ENCODE peak calls at places on chromosomes 3 and 15, in seven cellular contexts. One of them, this sample, is unnamed.
A peak's percentile ranks its signal among the peaks of the same experiment; 100 is the strongest.

GRCh38 chr15:62486041-62486440 is 321.0 kb upstream of the C2CD4B start:
- DNase-seq in stimulated activated CD4-positive, alpha-beta T cell treated with anti-CD3 and anti-CD28 coated beads, Interleukin-15, amount 100 ng/mL, for 24 hours: no peak
- DNase-seq in skeletal muscle cell: no peak
- DNase-seq in T-helper 9 cell: no peak
- DNase-seq in progenitor cell of endocrine pancreas: no peak
- DNase-seq in hepatocyte: no peak
- DNase-seq in activated naive CD4-positive, alpha-beta T cell: no peak
- DNase-seq in this sample: no peak

GRCh38 chr15:25535866-25536265 is 97.0 kb upstream of the UBE3A start:
- DNase-seq in progenitor cell of endocrine pancreas: no peak
- DNase-seq in stimulated activated CD4-positive, alpha-beta T cell treated with anti-CD3 and anti-CD28 coated beads, Interleukin-15, amount 100 ng/mL, for 24 hours: no peak
- DNase-seq in activated naive CD4-positive, alpha-beta T cell: no peak
- DNase-seq in skeletal muscle cell: no peak
- DNase-seq in T-helper 9 cell: no peak
- DNase-seq in hepatocyte: no peak
- DNase-seq in this sample: no peak

GRCh38 chr3:178558637-178559036 is 22.4 kb downstream of the KCNMB2 start:
- DNase-seq in skeletal muscle cell: no peak
- DNase-seq in T-helper 9 cell: no peak
- DNase-seq in progenitor cell of endocrine pancreas: no peak
- DNase-seq in hepatocyte: no peak
- DNase-seq in activated naive CD4-positive, alpha-beta T cell: no peak
- DNase-seq in stimulated activated CD4-positive, alpha-beta T cell treated with anti-CD3 and anti-CD28 coated beads, Interleukin-15, amount 100 ng/mL, for 24 hours: no peak
- DNase-seq in this sample: no peak

GRCh38 chr15:98530570-98530969 is 117.8 kb upstream of the IGF1R start:
- DNase-seq in T-helper 9 cell: no peak
- DNase-seq in hepatocyte: no peak
- DNase-seq in activated naive CD4-positive, alpha-beta T cell: no peak
- DNase-seq in skeletal muscle cell: no peak
- DNase-seq in progenitor cell of endocrine pancreas: no peak
- DNase-seq in stimulated activated CD4-positive, alpha-beta T cell treated with anti-CD3 and anti-CD28 coated beads, Interleukin-15, amount 100 ng/mL, for 24 hours: peak; percentile 9
- DNase-seq in this sample: no peak

GRCh38 chr3:186489507-186489906 is 54.7 kb downstream of the CRYGS start:
- DNase-seq in hepatocyte: no peak
- DNase-seq in progenitor cell of endocrine pancreas: no peak
- DNase-seq in T-helper 9 cell: no peak
- DNase-seq in activated naive CD4-positive, alpha-beta T cell: no peak
- DNase-seq in skeletal muscle cell: no peak
- DNase-seq in stimulated activated CD4-positive, alpha-beta T cell treated with anti-CD3 and anti-CD28 coated beads, Interleukin-15, amount 100 ng/mL, for 24 hours: no peak
- DNase-seq in this sample: no peak

GRCh38 chr3:157592769-157593168 is 89.6 kb upstream of the VEPH1 start:
- DNase-seq in T-helper 9 cell: no peak
- DNase-seq in skeletal muscle cell: no peak
- DNase-seq in activated naive CD4-positive, alpha-beta T cell: no peak
- DNase-seq in stimulated activated CD4-positive, alpha-beta T cell treated with anti-CD3 and anti-CD28 coated beads, Interleukin-15, amount 100 ng/mL, for 24 hours: no peak
- DNase-seq in hepatocyte: no peak
- DNase-seq in progenitor cell of endocrine pancreas: no peak
- DNase-seq in this sample: no peak

GRCh38 chr3:128318275-128318920 is 148.3 kb downstream of the DNAJB8 start:
- DNase-seq in activated naive CD4-positive, alpha-beta T cell: no peak
- DNase-seq in T-helper 9 cell: no peak
- DNase-seq in hepatocyte: no peak
- DNase-seq in stimulated activated CD4-positive, alpha-beta T cell treated with anti-CD3 and anti-CD28 coated beads, Interleukin-15, amount 100 ng/mL, for 24 hours: no peak
- DNase-seq in progenitor cell of endocrine pancreas: peak; percentile 6
- DNase-seq in skeletal muscle cell: no peak
- DNase-seq in this sample: no peak

GRCh38 chr3:47578119-47578630 is 490 bp downstream of the CSPG5 start:
- DNase-seq in hepatocyte: peak; percentile 44
- DNase-seq in stimulated activated CD4-positive, alpha-beta T cell treated with anti-CD3 and anti-CD28 coated beads, Interleukin-15, amount 100 ng/mL, for 24 hours: peak; percentile 48
- DNase-seq in T-helper 9 cell: peak; percentile 27
- DNase-seq in progenitor cell of endocrine pancreas: peak; percentile 17
- DNase-seq in skeletal muscle cell: no peak
- DNase-seq in activated naive CD4-positive, alpha-beta T cell: peak; percentile 42
- DNase-seq in this sample: no peak

GRCh38 chr15:78097667-78098066 is 5.3 kb downstream of the SH2D7 start:
- DNase-seq in stimulated activated CD4-positive, alpha-beta T cell treated with anti-CD3 and anti-CD28 coated beads, Interleukin-15, amount 100 ng/mL, for 24 hours: no peak
- DNase-seq in hepatocyte: no peak
- DNase-seq in activated naive CD4-positive, alpha-beta T cell: no peak
- DNase-seq in progenitor cell of endocrine pancreas: no peak
- DNase-seq in skeletal muscle cell: no peak
- DNase-seq in T-helper 9 cell: no peak
- DNase-seq in this sample: no peak

GRCh38 chr3:98623572-98624280 is 30.3 kb upstream of the CPOX start:
- DNase-seq in progenitor cell of endocrine pancreas: no peak
- DNase-seq in activated naive CD4-positive, alpha-beta T cell: no peak
- DNase-seq in skeletal muscle cell: no peak
- DNase-seq in stimulated activated CD4-positive, alpha-beta T cell treated with anti-CD3 and anti-CD28 coated beads, Interleukin-15, amount 100 ng/mL, for 24 hours: no peak
- DNase-seq in T-helper 9 cell: no peak
- DNase-seq in hepatocyte: no peak
- DNase-seq in this sample: no peak

GRCh38 chr15:66923438-66923881 is 141.9 kb upstream of the SMAD3 start:
- DNase-seq in skeletal muscle cell: no peak
- DNase-seq in progenitor cell of endocrine pancreas: no peak
- DNase-seq in stimulated activated CD4-positive, alpha-beta T cell treated with anti-CD3 and anti-CD28 coated beads, Interleukin-15, amount 100 ng/mL, for 24 hours: peak; percentile 63
- DNase-seq in T-helper 9 cell: no peak
- DNase-seq in hepatocyte: peak; percentile 54
- DNase-seq in activated naive CD4-positive, alpha-beta T cell: peak; percentile 7
- DNase-seq in this sample: no peak

GRCh38 chr3:33152363-33153360 is 38.8 kb downstream of the CRTAP start:
- DNase-seq in T-helper 9 cell: no peak
- DNase-seq in skeletal muscle cell: no peak
- DNase-seq in activated naive CD4-positive, alpha-beta T cell: no peak
- DNase-seq in stimulated activated CD4-positive, alpha-beta T cell treated with anti-CD3 and anti-CD28 coated beads, Interleukin-15, amount 100 ng/mL, for 24 hours: no peak
- DNase-seq in hepatocyte: no peak
- DNase-seq in progenitor cell of endocrine pancreas: no peak
- DNase-seq in this sample: peak; percentile 19

GRCh38 chr15:52657338-52657737 is 21.9 kb downstream of the ATOSA start:
- DNase-seq in skeletal muscle cell: peak; percentile 60
- DNase-seq in progenitor cell of endocrine pancreas: no peak
- DNase-seq in T-helper 9 cell: no peak
- DNase-seq in stimulated activated CD4-positive, alpha-beta T cell treated with anti-CD3 and anti-CD28 coated beads, Interleukin-15, amount 100 ng/mL, for 24 hours: no peak
- DNase-seq in hepatocyte: no peak
- DNase-seq in activated naive CD4-positive, alpha-beta T cell: no peak
- DNase-seq in this sample: no peak

GRCh38 chr15:74337607-74338211 is 29.7 kb downstream of the CYP11A1 start:
- DNase-seq in T-helper 9 cell: no peak
- DNase-seq in activated naive CD4-positive, alpha-beta T cell: no peak
- DNase-seq in hepatocyte: no peak
- DNase-seq in stimulated activated CD4-positive, alpha-beta T cell treated with anti-CD3 and anti-CD28 coated beads, Interleukin-15, amount 100 ng/mL, for 24 hours: no peak
- DNase-seq in progenitor cell of endocrine pancreas: no peak
- DNase-seq in skeletal muscle cell: no peak
- DNase-seq in this sample: no peak

GRCh38 chr15:55526559-55527036 is 18.6 kb upstream of the DNAAF4 start:
- DNase-seq in T-helper 9 cell: no peak
- DNase-seq in stimulated activated CD4-positive, alpha-beta T cell treated with anti-CD3 and anti-CD28 coated beads, Interleukin-15, amount 100 ng/mL, for 24 hours: peak; percentile 32
- DNase-seq in hepatocyte: peak; percentile 46
- DNase-seq in skeletal muscle cell: peak; percentile 13
- DNase-seq in progenitor cell of endocrine pancreas: no peak
- DNase-seq in activated naive CD4-positive, alpha-beta T cell: no peak
- DNase-seq in this sample: no peak

GRCh38 chr3:160883373-160883772 is 127.3 kb downstream of the PPM1L start:
- DNase-seq in hepatocyte: no peak
- DNase-seq in activated naive CD4-positive, alpha-beta T cell: no peak
- DNase-seq in skeletal muscle cell: no peak
- DNase-seq in T-helper 9 cell: no peak
- DNase-seq in stimulated activated CD4-positive, alpha-beta T cell treated with anti-CD3 and anti-CD28 coated beads, Interleukin-15, amount 100 ng/mL, for 24 hours: no peak
- DNase-seq in progenitor cell of endocrine pancreas: no peak
- DNase-seq in this sample: no peak

GRCh38 chr3:113287818-113288648 is 76.7 kb downstream of the BOC start:
- DNase-seq in stimulated activated CD4-positive, alpha-beta T cell treated with anti-CD3 and anti-CD28 coated beads, Interleukin-15, amount 100 ng/mL, for 24 hours: peak; percentile 63
- DNase-seq in T-helper 9 cell: peak; percentile 16
- DNase-seq in progenitor cell of endocrine pancreas: peak; percentile 43
- DNase-seq in hepatocyte: peak; percentile 77
- DNase-seq in activated naive CD4-positive, alpha-beta T cell: peak; percentile 3
- DNase-seq in skeletal muscle cell: no peak
- DNase-seq in this sample: no peak

GRCh38 chr3:47405820-47406761 is 25.3 kb downstream of the PTPN23 start:
- DNase-seq in activated naive CD4-positive, alpha-beta T cell: no peak
- DNase-seq in hepatocyte: no peak
- DNase-seq in T-helper 9 cell: no peak
- DNase-seq in progenitor cell of endocrine pancreas: no peak
- DNase-seq in skeletal muscle cell: no peak
- DNase-seq in stimulated activated CD4-positive, alpha-beta T cell treated with anti-CD3 and anti-CD28 coated beads, Interleukin-15, amount 100 ng/mL, for 24 hours: no peak
- DNase-seq in this sample: no peak

GRCh38 chr15:87461621-87462020 is 794.9 kb downstream of the NTRK3 start:
- DNase-seq in T-helper 9 cell: no peak
- DNase-seq in skeletal muscle cell: no peak
- DNase-seq in hepatocyte: no peak
- DNase-seq in stimulated activated CD4-positive, alpha-beta T cell treated with anti-CD3 and anti-CD28 coated beads, Interleukin-15, amount 100 ng/mL, for 24 hours: no peak
- DNase-seq in activated naive CD4-positive, alpha-beta T cell: no peak
- DNase-seq in progenitor cell of endocrine pancreas: no peak
- DNase-seq in this sample: no peak

GRCh38 chr3:196569003-196569516 is 600 bp downstream of the FBXO45 start:
- DNase-seq in progenitor cell of endocrine pancreas: peak; percentile 42
- DNase-seq in T-helper 9 cell: peak; percentile 43
- DNase-seq in hepatocyte: peak; percentile 75
- DNase-seq in activated naive CD4-positive, alpha-beta T cell: peak; percentile 44
- DNase-seq in skeletal muscle cell: no peak
- DNase-seq in stimulated activated CD4-positive, alpha-beta T cell treated with anti-CD3 and anti-CD28 coated beads, Interleukin-15, amount 100 ng/mL, for 24 hours: peak; percentile 65
- DNase-seq in this sample: no peak

GRCh38 chr3:117407317-117407716 is 697.7 kb downstream of the TUSC7 start:
- DNase-seq in progenitor cell of endocrine pancreas: no peak
- DNase-seq in activated naive CD4-positive, alpha-beta T cell: no peak
- DNase-seq in hepatocyte: peak; percentile 18
- DNase-seq in stimulated activated CD4-positive, alpha-beta T cell treated with anti-CD3 and anti-CD28 coated beads, Interleukin-15, amount 100 ng/mL, for 24 hours: no peak
- DNase-seq in skeletal muscle cell: no peak
- DNase-seq in T-helper 9 cell: no peak
- DNase-seq in this sample: no peak

GRCh38 chr3:53566450-53567145 is 72.2 kb downstream of the CACNA1D start:
- DNase-seq in hepatocyte: no peak
- DNase-seq in progenitor cell of endocrine pancreas: no peak
- DNase-seq in T-helper 9 cell: no peak
- DNase-seq in skeletal muscle cell: no peak
- DNase-seq in stimulated activated CD4-positive, alpha-beta T cell treated with anti-CD3 and anti-CD28 coated beads, Interleukin-15, amount 100 ng/mL, for 24 hours: no peak
- DNase-seq in activated naive CD4-positive, alpha-beta T cell: no peak
- DNase-seq in this sample: no peak

GRCh38 chr15:66838671-66839239 is 136.7 kb downstream of the SMAD6 start:
- DNase-seq in T-helper 9 cell: no peak
- DNase-seq in progenitor cell of endocrine pancreas: no peak
- DNase-seq in skeletal muscle cell: no peak
- DNase-seq in activated naive CD4-positive, alpha-beta T cell: no peak
- DNase-seq in stimulated activated CD4-positive, alpha-beta T cell treated with anti-CD3 and anti-CD28 coated beads, Interleukin-15, amount 100 ng/mL, for 24 hours: no peak
- DNase-seq in hepatocyte: peak; percentile 54
- DNase-seq in this sample: no peak

GRCh38 chr15:27454281-27455060 is 483.5 kb downstream of the GABRG3 start:
- DNase-seq in progenitor cell of endocrine pancreas: no peak
- DNase-seq in activated naive CD4-positive, alpha-beta T cell: no peak
- DNase-seq in skeletal muscle cell: peak; percentile 75
- DNase-seq in stimulated activated CD4-positive, alpha-beta T cell treated with anti-CD3 and anti-CD28 coated beads, Interleukin-15, amount 100 ng/mL, for 24 hours: no peak
- DNase-seq in T-helper 9 cell: no peak
- DNase-seq in hepatocyte: peak; percentile 24
- DNase-seq in this sample: no peak

GRCh38 chr3:38205472-38205805 is 40.1 kb downstream of the OXSR1 start:
- DNase-seq in progenitor cell of endocrine pancreas: no peak
- DNase-seq in hepatocyte: no peak
- DNase-seq in stimulated activated CD4-positive, alpha-beta T cell treated with anti-CD3 and anti-CD28 coated beads, Interleukin-15, amount 100 ng/mL, for 24 hours: peak; percentile 28
- DNase-seq in activated naive CD4-positive, alpha-beta T cell: no peak
- DNase-seq in skeletal muscle cell: no peak
- DNase-seq in T-helper 9 cell: no peak
- DNase-seq in this sample: no peak

GRCh38 chr3:121660356-121661171 is at the start of gene HCLS1:
- DNase-seq in T-helper 9 cell: peak; percentile 56
- DNase-seq in activated naive CD4-positive, alpha-beta T cell: peak; percentile 54
- DNase-seq in hepatocyte: no peak
- DNase-seq in stimulated activated CD4-positive, alpha-beta T cell treated with anti-CD3 and anti-CD28 coated beads, Interleukin-15, amount 100 ng/mL, for 24 hours: peak; percentile 73
- DNase-seq in progenitor cell of endocrine pancreas: no peak
- DNase-seq in skeletal muscle cell: peak; percentile 5
- DNase-seq in this sample: no peak

GRCh38 chr3:71253169-71253568 is 330.4 kb downstream of the FOXP1 start:
- DNase-seq in stimulated activated CD4-positive, alpha-beta T cell treated with anti-CD3 and anti-CD28 coated beads, Interleukin-15, amount 100 ng/mL, for 24 hours: no peak
- DNase-seq in activated naive CD4-positive, alpha-beta T cell: no peak
- DNase-seq in T-helper 9 cell: no peak
- DNase-seq in progenitor cell of endocrine pancreas: no peak
- DNase-seq in hepatocyte: no peak
- DNase-seq in skeletal muscle cell: no peak
- DNase-seq in this sample: no peak

GRCh38 chr3:181279239-181279565 is 289.7 kb upstream of the DNAJC19 start:
- DNase-seq in stimulated activated CD4-positive, alpha-beta T cell treated with anti-CD3 and anti-CD28 coated beads, Interleukin-15, amount 100 ng/mL, for 24 hours: no peak
- DNase-seq in skeletal muscle cell: no peak
- DNase-seq in progenitor cell of endocrine pancreas: no peak
- DNase-seq in activated naive CD4-positive, alpha-beta T cell: no peak
- DNase-seq in T-helper 9 cell: no peak
- DNase-seq in hepatocyte: no peak
- DNase-seq in this sample: no peak

This sample was measured in mesothelial cell of epicardium.